ENCODE peak calls at places on chromosomes 7 and 10, in five cellular contexts. H is RCC 7860, A is memory B cell, M is B cell, R is NCI-H510A treated with DMSO at 0.1 percent for 48 hours. W is an unnamed sample.

GRCh38 chr7:151231964-151232271 is 365 bp upstream of the CHPF2 start:
- DNase-seq in H (no peak), A (no peak), M (peak; percentile 46), R (no peak), W (no peak)

GRCh38 chr7:137547477-137547876 is 203.9 kb upstream of the PTN start:
- DNase-seq in H (peak; percentile 30), A (no peak), M (no peak), R (no peak), W (no peak)

GRCh38 chr7:35593896-35594295 is 101.0 kb downstream of the HERPUD2 start:
- DNase-seq in H (no peak), A (no peak), M (no peak), R (no peak), W (no peak)

GRCh38 chr7:98252655-98253054 is 623 bp upstream of the TECPR1 start:
- DNase-seq in H (no peak), A (no peak), M (no peak), R (no peak), W (no peak)

GRCh38 chr7:2165610-2166594 is 66.8 kb downstream of the MAD1L1 start:
- DNase-seq in H (no peak), A (no peak), M (peak; percentile 69), R (no peak), W (no peak)

GRCh38 chr10:112988839-112989406 is 38.9 kb downstream of the TCF7L2 start:
- DNase-seq in H (peak; percentile 31), A (no peak), M (no peak), R (peak; percentile 84), W (no peak)

GRCh38 chr7:44348300-44348699 is 22.9 kb upstream of the CAMK2B start:
- DNase-seq in H (peak; percentile 40), A (no peak), M (no peak), R (peak; percentile 35), W (no peak)

GRCh38 chr7:112154690-112155089 is 51.5 kb downstream of the DOCK4 start:
- DNase-seq in H (no peak), A (no peak), M (no peak), R (no peak), W (no peak)

GRCh38 chr10:33571616-33572015 is 237.1 kb upstream of the NRP1 start:
- DNase-seq in H (peak; percentile 48), A (no peak), M (no peak), R (no peak), W (no peak)

GRCh38 chr7:158975526-158976467 is 119.4 kb downstream of the DYNC2I1 start:
- DNase-seq in H (no peak), A (no peak), M (no peak), R (peak; percentile 63), W (no peak)

GRCh38 chr10:49164587-49165188 is 23.5 kb downstream of the TMEM273 start:
- DNase-seq in H (no peak), A (no peak), M (peak; percentile 52), R (no peak), W (peak; percentile 58)

GRCh38 chr7:40880581-40880980 is 745.8 kb downstream of the SUGCT start:
- DNase-seq in H (peak; percentile 53), A (no peak), M (no peak), R (no peak), W (no peak)

GRCh38 chr10:80357000-80357803 is 621 bp downstream of the DYDC2 start:
- DNase-seq in H (no peak), A (no peak), M (no peak), R (peak; percentile 88), W (peak; percentile 5)

GRCh38 chr7:55502209-55502608 is 70.1 kb downstream of the VOPP1 start:
- DNase-seq in H (no peak), A (no peak), M (no peak), R (no peak), W (peak; percentile 57)

GRCh38 chr7:32900415-32900814 is 8.9 kb upstream of the KBTBD2 start:
- DNase-seq in H (no peak), A (no peak), M (no peak), R (no peak), W (no peak)

GRCh38 chr7:90599038-90599437 is 2.9 kb downstream of the CDK14 start:
- DNase-seq in H (no peak), A (no peak), M (no peak), R (no peak), W (no peak)

W was measured in Ammon's horn.